ENCODE peak calls at places on chromosomes 2 and 18, in four cellular contexts. One of them, this sample, is unnamed.

GRCh38 chr2:188819781-188820180 is 154.4 kb upstream of the COL3A1 start:
- DNase-seq in mucosa of descending colon: no peak
- DNase-seq in NCI-H1092 treated with DMSO at 0.1 percent for 48 hours: no peak
- DNase-seq in left ventricle myocardium superior: no peak
- DNase-seq in this sample: no peak

GRCh38 chr2:55133467-55134315 is 83.4 kb upstream of the RTN4 start:
- DNase-seq in NCI-H1092 treated with DMSO at 0.1 percent for 48 hours: no peak
- DNase-seq in mucosa of descending colon: no peak
- DNase-seq in left ventricle myocardium superior: no peak
- DNase-seq in this sample: no peak

GRCh38 chr18:46297621-46298020 is 193.4 kb downstream of the HAUS1 start:
- DNase-seq in NCI-H1092 treated with DMSO at 0.1 percent for 48 hours: no peak
- DNase-seq in mucosa of descending colon: no peak
- DNase-seq in left ventricle myocardium superior: no peak
- DNase-seq in this sample: no peak

GRCh38 chr18:58970943-58971799 is 106.5 kb downstream of the ZNF532 start:
- DNase-seq in left ventricle myocardium superior: no peak
- DNase-seq in mucosa of descending colon: no peak
- DNase-seq in NCI-H1092 treated with DMSO at 0.1 percent for 48 hours: no peak
- DNase-seq in this sample: no peak

GRCh38 chr2:37324786-37325624 is at the start of gene PRKD3:
- DNase-seq in NCI-H1092 treated with DMSO at 0.1 percent for 48 hours: peak
- DNase-seq in mucosa of descending colon: peak
- DNase-seq in left ventricle myocardium superior: no peak
- DNase-seq in this sample: peak

GRCh38 chr2:220276736-220277444 is 649.5 kb downstream of the SLC4A3 start:
- DNase-seq in NCI-H1092 treated with DMSO at 0.1 percent for 48 hours: no peak
- DNase-seq in mucosa of descending colon: no peak
- DNase-seq in left ventricle myocardium superior: no peak
- DNase-seq in this sample: no peak

GRCh38 chr2:150182564-150183249 is 304.8 kb downstream of the RND3 start:
- DNase-seq in left ventricle myocardium superior: no peak
- DNase-seq in NCI-H1092 treated with DMSO at 0.1 percent for 48 hours: no peak
- DNase-seq in mucosa of descending colon: no peak
- DNase-seq in this sample: no peak

GRCh38 chr18:47286776-47287410 is 35.4 kb upstream of the SKOR2 start:
- DNase-seq in NCI-H1092 treated with DMSO at 0.1 percent for 48 hours: no peak
- DNase-seq in left ventricle myocardium superior: no peak
- DNase-seq in mucosa of descending colon: no peak
- DNase-seq in this sample: no peak

GRCh38 chr18:59994357-59994756 is 94.6 kb downstream of the PMAIP1 start:
- DNase-seq in NCI-H1092 treated with DMSO at 0.1 percent for 48 hours: no peak
- DNase-seq in left ventricle myocardium superior: no peak
- DNase-seq in mucosa of descending colon: no peak
- DNase-seq in this sample: no peak

GRCh38 chr18:8011906-8012305 is 444.8 kb downstream of the PTPRM start:
- DNase-seq in left ventricle myocardium superior: no peak
- DNase-seq in mucosa of descending colon: no peak
- DNase-seq in NCI-H1092 treated with DMSO at 0.1 percent for 48 hours: no peak
- DNase-seq in this sample: no peak

GRCh38 chr2:210577263-210578071 is 21.1 kb downstream of the CPS1 start:
- DNase-seq in NCI-H1092 treated with DMSO at 0.1 percent for 48 hours: peak
- DNase-seq in left ventricle myocardium superior: no peak
- DNase-seq in mucosa of descending colon: no peak
- DNase-seq in this sample: no peak

GRCh38 chr18:24558403-24558802 is 98.0 kb downstream of the HRH4 start:
- DNase-seq in left ventricle myocardium superior: no peak
- DNase-seq in mucosa of descending colon: no peak
- DNase-seq in NCI-H1092 treated with DMSO at 0.1 percent for 48 hours: no peak
- DNase-seq in this sample: no peak

GRCh38 chr18:30889582-30890301 is 152.8 kb downstream of the DSC3 start:
- DNase-seq in NCI-H1092 treated with DMSO at 0.1 percent for 48 hours: peak
- DNase-seq in left ventricle myocardium superior: no peak
- DNase-seq in mucosa of descending colon: no peak
- DNase-seq in this sample: no peak

GRCh38 chr18:58807766-58808165 is 56.9 kb upstream of the ZNF532 start:
- DNase-seq in NCI-H1092 treated with DMSO at 0.1 percent for 48 hours: no peak
- DNase-seq in left ventricle myocardium superior: no peak
- DNase-seq in mucosa of descending colon: no peak
- DNase-seq in this sample: no peak

This sample was measured in pancreas.